ENCODE peak calls at places on chromosomes 5 and 9, in five cellular contexts. E is substantia nigra; A is A549; Q is CD8-positive, alpha-beta memory T cell; K is right atrium auricular region. H is an unnamed sample.

GRCh38 chr5:132641241-132641723 is 16.7 kb upstream of the IL13 start:
- DNase-seq in E (no peak), A (no peak), Q (no peak), K (no peak), H (no peak)

GRCh38 chr9:118882674-118883073 is 486.6 kb downstream of the BRINP1 start:
- DNase-seq in E (no peak), A (peak), Q (no peak), K (no peak), H (no peak)

GRCh38 chr9:112042244-112042638 is 132.9 kb downstream of the SUSD1 start:
- DNase-seq in E (no peak), A (no peak), Q (no peak), K (no peak), H (no peak)

GRCh38 chr9:89277454-89277853 is 33.5 kb upstream of the CKS2 start:
- DNase-seq in E (no peak), A (no peak), Q (no peak), K (no peak), H (no peak)

GRCh38 chr9:95724253-95724991 is 151.1 kb upstream of the ERCC6L2 start:
- DNase-seq in E (no peak), A (no peak), Q (peak), K (no peak), H (no peak)

GRCh38 chr9:83431470-83432060 is 106.6 kb downstream of the FRMD3 start:
- DNase-seq in E (no peak), A (peak), Q (no peak), K (no peak), H (no peak)

GRCh38 chr9:110340306-110340705 is 2.6 kb upstream of the TXNDC8 start:
- DNase-seq in E (no peak), A (peak), Q (no peak), K (no peak), H (no peak)

GRCh38 chr9:128362774-128363173 is 8.4 kb upstream of the URM1 start:
- DNase-seq in E (no peak), A (no peak), Q (no peak), K (no peak), H (no peak)

GRCh38 chr5:18792145-18792544 is 1157.9 kb downstream of the TAF11L14 start:
- DNase-seq in E (no peak), A (peak), Q (no peak), K (no peak), H (peak)

GRCh38 chr5:102296229-102296817 is at the start of gene SLCO4C1:
- DNase-seq in E (no peak), A (peak), Q (peak), K (no peak), H (no peak)

GRCh38 chr5:55172937-55173695 is at the start of gene CDC20B:
- DNase-seq in E (peak), A (peak), Q (peak), K (no peak), H (no peak)

GRCh38 chr9:83937861-83938455 is 16.7 kb upstream of the KIF27 start:
- DNase-seq in E (no peak), A (peak), Q (peak), K (no peak), H (no peak)

GRCh38 chr5:27969157-27969556 is 930.8 kb upstream of the CDH9 start:
- DNase-seq in E (no peak), A (no peak), Q (no peak), K (no peak), H (no peak)

GRCh38 chr9:130112244-130113151 is 58.8 kb downstream of the GPR107 start:
- DNase-seq in E (no peak), A (no peak), Q (no peak), K (no peak), H (no peak)

GRCh38 chr9:134883040-134883782 is 2.6 kb downstream of the FCN2 start:
- DNase-seq in E (no peak), A (no peak), Q (no peak), K (no peak), H (no peak)

GRCh38 chr5:178116406-178116885 is 3.1 kb downstream of the N4BP3 start:
- DNase-seq in E (no peak), A (no peak), Q (peak), K (no peak), H (no peak)

GRCh38 chr5:119315516-119315949 is 40.3 kb upstream of the TNFAIP8 start:
- DNase-seq in E (no peak), A (peak), Q (peak), K (no peak), H (no peak)

GRCh38 chr9:12813960-12814876 is 39.4 kb downstream of the LURAP1L start:
- DNase-seq in E (no peak), A (peak), Q (no peak), K (peak), H (peak)

GRCh38 chr5:143495823-143496275 is 92.4 kb upstream of the NR3C1 start:
- DNase-seq in E (no peak), A (peak), Q (no peak), K (no peak), H (no peak)

GRCh38 chr9:125396799-125397198 is 135.2 kb downstream of the GAPVD1 start:
- DNase-seq in E (no peak), A (no peak), Q (no peak), K (no peak), H (no peak)

GRCh38 chr5:75049581-75050274 is 2.6 kb downstream of the GCNT4 start:
- DNase-seq in E (no peak), A (peak), Q (peak), K (no peak), H (no peak)

GRCh38 chr9:138071731-138072130 is 194.1 kb downstream of the CACNA1B start:
- DNase-seq in E (no peak), A (no peak), Q (no peak), K (peak), H (no peak)

GRCh38 chr9:135228983-135229625 is 141.6 kb downstream of the OLFM1 start:
- DNase-seq in E (no peak), A (no peak), Q (no peak), K (no peak), H (no peak)

GRCh38 chr5:167244583-167244982 is 1046.9 kb upstream of the WWC1 start:
- DNase-seq in E (no peak), A (no peak), Q (no peak), K (no peak), H (no peak)

GRCh38 chr5:71658916-71659661 is 60.0 kb upstream of the CARTPT start:
- DNase-seq in E (no peak), A (peak), Q (no peak), K (no peak), H (no peak)

GRCh38 chr5:101278011-101278687 is 375.1 kb upstream of the ST8SIA4 start:
- DNase-seq in E (no peak), A (peak), Q (no peak), K (no peak), H (peak)

GRCh38 chr9:131038256-131039128 is 29.5 kb downstream of the LAMC3 start:
- DNase-seq in E (no peak), A (no peak), Q (no peak), K (no peak), H (no peak)

GRCh38 chr5:146378981-146379380 is 40.3 kb downstream of the POU4F3 start:
- DNase-seq in E (no peak), A (no peak), Q (no peak), K (no peak), H (no peak)

GRCh38 chr5:1315709-1316587 is 21.1 kb upstream of the TERT start:
- DNase-seq in E (no peak), A (peak), Q (peak), K (no peak), H (peak)

GRCh38 chr5:141872496-141873356 is 5.5 kb downstream of the PCDH1 start:
- DNase-seq in E (no peak), A (no peak), Q (no peak), K (no peak), H (no peak)

GRCh38 chr9:70553718-70554673 is 139.5 kb upstream of the KLF9 start:
- DNase-seq in E (no peak), A (no peak), Q (no peak), K (no peak), H (no peak)

GRCh38 chr5:56405116-56405515 is 172.0 kb upstream of the ANKRD55 start:
- DNase-seq in E (no peak), A (no peak), Q (no peak), K (no peak), H (no peak)

GRCh38 chr9:127130661-127131538 is 8.5 kb upstream of the ANGPTL2 start:
- DNase-seq in E (no peak), A (no peak), Q (no peak), K (peak), H (peak)

GRCh38 chr9:85740821-85741111 is 988 bp downstream of the AGTPBP1 start:
- DNase-seq in E (no peak), A (no peak), Q (peak), K (no peak), H (no peak)

GRCh38 chr9:15182003-15182695 is 124.9 kb downstream of the TTC39B start:
- DNase-seq in E (no peak), A (no peak), Q (no peak), K (no peak), H (no peak)

GRCh38 chr5:146862641-146863040 is 15.9 kb downstream of the PPP2R2B start:
- DNase-seq in E (no peak), A (no peak), Q (no peak), K (no peak), H (no peak)

GRCh38 chr9:133119461-133120342 is 1.3 kb downstream of the RALGDS start:
- DNase-seq in E (no peak), A (no peak), Q (no peak), K (no peak), H (no peak)
- H3K27ac ChIP-seq in E (peak), A (peak), Q (peak), K (peak), H (no peak)

DNA sequence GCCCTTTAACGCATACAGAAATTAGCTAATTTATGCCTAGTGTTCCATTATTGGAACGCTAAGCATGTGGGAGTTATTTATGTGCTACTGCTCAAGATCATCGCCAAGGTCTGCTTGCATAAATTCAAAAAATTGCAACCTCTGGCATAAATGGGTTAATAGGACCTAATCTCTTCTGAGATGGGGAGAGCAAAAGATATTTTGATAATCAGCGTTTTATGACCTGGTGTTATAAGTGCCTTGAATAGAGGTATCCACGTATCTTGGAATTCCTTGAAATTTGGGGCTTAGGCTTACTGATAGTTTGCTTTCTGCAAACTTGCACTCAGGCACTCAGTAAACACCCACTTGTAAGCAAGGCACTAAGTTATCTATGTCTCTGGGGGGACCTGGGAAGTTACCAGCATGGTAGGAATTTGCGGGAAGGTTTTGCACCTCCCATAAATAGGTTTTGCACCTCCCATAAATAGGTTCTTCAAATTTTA is 1.8 kb downstream of the SUB1 start:
- DNase-seq in E (no peak), A (no peak), Q (no peak), K (no peak), H (no peak)
- H3K27ac ChIP-seq in E (no peak), A (no peak), Q (no peak), K (peak), H (no peak)

GRCh38 chr9:92725726-92726125 is 38.9 kb downstream of the BICD2 start:
- DNase-seq in E (no peak), A (no peak), Q (no peak), K (peak), H (no peak)
- H3K27ac ChIP-seq in E (no peak), A (no peak), Q (no peak), K (no peak), H (peak)

GRCh38 chr9:38622961-38623360 is 2.6 kb upstream of the ANKRD18A start:
- DNase-seq in E (no peak), A (no peak), Q (no peak), K (no peak), H (no peak)
- H3K27ac ChIP-seq in E (no peak), A (no peak), Q (no peak), K (no peak), H (no peak)

DNA sequence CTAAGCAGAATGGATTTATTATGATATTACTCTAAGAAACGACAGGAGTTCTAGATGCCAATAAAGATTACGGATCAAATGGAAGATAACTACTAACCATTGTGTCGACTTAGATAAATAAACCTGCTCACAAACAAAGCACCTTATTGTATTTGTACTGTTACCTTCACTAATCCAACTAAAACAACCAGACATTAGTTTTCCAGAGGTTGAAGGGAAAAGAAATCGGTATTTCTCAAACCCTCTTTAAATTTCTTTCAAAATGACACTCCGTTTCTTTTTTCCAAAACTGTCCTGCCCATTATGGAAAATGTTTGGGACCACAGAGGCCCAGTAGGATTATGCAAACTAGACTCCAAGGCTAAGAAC is 2.8 kb downstream of the MLLT3 start:
- DNase-seq in E (no peak), A (no peak), Q (no peak), K (no peak), H (no peak)
- H3K27ac ChIP-seq in E (peak), A (peak), Q (no peak), K (peak), H (peak)

H was measured in epithelial cell of prostate.